ENCODE peak calls at places on chromosomes 6 and 20, in nine cellular contexts. V is stimulated activated CD4-positive, alpha-beta T cell treated with anti-CD3 and anti-CD28 coated beads, Interleukin-15, amount 100 ng/mL, for 1 hour; A is right cardiac atrium; N is iPS-NIHi11; K is GM13976; E is foreskin fibroblast; R is T-helper 2 cell; M is nucleus accumbens; F is NCI-H510A treated with DMSO at 0.1 percent for 48 hours. S is an unnamed sample.

GRCh38 chr20:15220778-15221565 is 883.6 kb upstream of the FLRT3 start:
- DNase-seq in V (no peak), A (no peak), N (no peak), K (no peak), E (peak), R (no peak), M (no peak), F (no peak), S (no peak)

GRCh38 chr6:79034865-79035264 is 43.2 kb downstream of the PHIP start:
- DNase-seq in V (no peak), A (no peak), N (no peak), K (no peak), E (no peak), R (no peak), M (no peak), F (no peak), S (peak)

GRCh38 chr20:44302026-44302669 is 8.9 kb downstream of the FITM2 start:
- DNase-seq in V (no peak), A (no peak), N (no peak), K (no peak), E (no peak), R (no peak), M (no peak), F (peak), S (no peak)

GRCh38 chr20:50335105-50335504 is 144.5 kb downstream of the CEBPB start:
- DNase-seq in V (no peak), A (no peak), N (peak), K (no peak), E (no peak), R (no peak), M (no peak), F (peak), S (no peak)

GRCh38 chr6:69907981-69908498 is 41.7 kb downstream of the COL19A1 start:
- DNase-seq in V (no peak), A (no peak), N (peak), K (no peak), E (peak), R (no peak), M (no peak), F (no peak), S (no peak)

GRCh38 chr6:136962661-136963060 is 40.6 kb downstream of the SLC35D3 start:
- DNase-seq in V (no peak), A (no peak), N (no peak), K (no peak), E (no peak), R (no peak), M (no peak), F (peak), S (no peak)

GRCh38 chr20:31698803-31699718 is 23.6 kb downstream of the BCL2L1 start:
- DNase-seq in V (no peak), A (no peak), N (no peak), K (peak), E (peak), R (no peak), M (peak), F (peak), S (peak)

GRCh38 chr20:52105573-52106422 is 85.8 kb downstream of the ZFP64 start:
- DNase-seq in V (no peak), A (peak), N (peak), K (peak), E (peak), R (no peak), M (no peak), F (no peak), S (no peak)

GRCh38 chr20:57394087-57395082 is 3.2 kb downstream of the RBM38 start:
- DNase-seq in V (no peak), A (peak), N (no peak), K (no peak), E (no peak), R (no peak), M (no peak), F (no peak), S (no peak)

GRCh38 chr6:116676021-116676420 is 5.0 kb upstream of the KPNA5 start:
- DNase-seq in V (no peak), A (no peak), N (no peak), K (no peak), E (no peak), R (no peak), M (no peak), F (no peak), S (no peak)

GRCh38 chr20:53962388-53962787 is 108.0 kb downstream of the BCAS1 start:
- DNase-seq in V (no peak), A (no peak), N (no peak), K (no peak), E (no peak), R (no peak), M (no peak), F (no peak), S (no peak)

S was measured in epithelial cell of proximal tubule.